ENCODE peak calls at places on chromosomes 2 and 18, in ten cellular contexts. Z, L, M, G, Q, T, C, K, U and F are unnamed samples. For H3K4me1, the result is how much of the 10 kb centered on the place peaks cover.

GRCh38 chr2:133240505-133241230 is 327.6 kb downstream of the NCKAP5 start:
- DNase-seq in Z (no peak), L (no peak), M (no peak), G (no peak), Q (no peak), T (peak), C (peak), K (no peak), U (no peak), F (no peak)

GRCh38 chr18:49664086-49664890 is 102.4 kb downstream of the LIPG start:
- DNase-seq in Z (no peak), L (no peak), M (no peak), G (no peak), Q (no peak), T (no peak), C (no peak), K (no peak), U (no peak), F (no peak)

GRCh38 chr2:28108143-28108542 is 217.6 kb downstream of the BABAM2 start:
- DNase-seq in Z (no peak), L (no peak), M (no peak), G (no peak), Q (no peak), T (no peak), C (no peak), K (no peak), U (no peak), F (no peak)

GRCh38 chr2:199228887-199229819 is 228.6 kb downstream of the SATB2 start:
- DNase-seq in Z (peak), L (no peak), M (no peak), G (no peak), Q (peak), T (peak), C (peak), K (no peak), U (no peak), F (no peak)

GRCh38 chr18:3397031-3397750 is 52.8 kb upstream of the TGIF1 start:
- DNase-seq in Z (no peak), L (no peak), M (no peak), G (no peak), Q (no peak), T (no peak), C (no peak), K (no peak), U (no peak), F (no peak)

GRCh38 chr2:16174693-16175045 is 234.3 kb downstream of the MYCN start:
- DNase-seq in Z (no peak), L (no peak), M (no peak), G (no peak), Q (no peak), T (no peak), C (no peak), K (no peak), U (no peak), F (no peak)

GRCh38 chr18:61360440-61361383 is 27.5 kb downstream of the CDH20 start:
- DNase-seq in Z (no peak), L (no peak), M (no peak), G (no peak), Q (no peak), T (no peak), C (no peak), K (peak), U (no peak), F (no peak)

GRCh38 chr2:239157766-239158165 is 243.1 kb downstream of the HDAC4 start:
- DNase-seq in Z (peak), L (no peak), M (peak), G (peak), Q (no peak), T (no peak), C (peak), K (peak), U (peak), F (peak)

GRCh38 chr2:160405077-160405865 is 88.3 kb downstream of the RBMS1 start:
- DNase-seq in Z (no peak), L (no peak), M (no peak), G (peak), Q (no peak), T (no peak), C (no peak), K (no peak), U (no peak), F (no peak)

GRCh38 chr2:168237741-168238140 is 9.7 kb downstream of the STK39 start:
- DNase-seq in Z (no peak), L (no peak), M (no peak), G (no peak), Q (no peak), T (no peak), C (peak), K (no peak), U (no peak), F (no peak)

GRCh38 chr2:47288864-47289263 is 114.1 kb upstream of the MSH2 start:
- DNase-seq in Z (peak), L (no peak), M (no peak), G (no peak), Q (no peak), T (peak), C (peak), K (no peak), U (no peak), F (no peak)

GRCh38 chr2:122758967-122759366 is 1003.5 kb downstream of the TSN start:
- DNase-seq in Z (no peak), L (no peak), M (no peak), G (no peak), Q (no peak), T (no peak), C (no peak), K (peak), U (no peak), F (no peak)

GRCh38 chr2:72781500-72781899 is 44.3 kb downstream of the EXOC6B start:
- DNase-seq in Z (peak), L (no peak), M (no peak), G (no peak), Q (no peak), T (no peak), C (no peak), K (no peak), U (no peak), F (no peak)

GRCh38 chr2:44101246-44101645 is 67.4 kb upstream of the PPM1B start:
- DNase-seq in Z (no peak), L (no peak), M (no peak), G (no peak), Q (no peak), T (no peak), C (no peak), K (no peak), U (no peak), F (no peak)

GRCh38 chr2:33236457-33236856 is 240.0 kb upstream of the RASGRP3 start:
- DNase-seq in Z (no peak), L (no peak), M (no peak), G (no peak), Q (no peak), T (peak), C (peak), K (no peak), U (no peak), F (no peak)

GRCh38 chr2:98468621-98469236 is 24.1 kb downstream of the INPP4A start:
- DNase-seq in Z (no peak), L (no peak), M (no peak), G (no peak), Q (no peak), T (peak), C (peak), K (no peak), U (no peak), F (no peak)

GRCh38 chr2:237242091-237242536 is 156.4 kb downstream of the COPS8 start:
- DNase-seq in Z (no peak), L (no peak), M (no peak), G (no peak), Q (no peak), T (no peak), C (peak), K (no peak), U (no peak), F (no peak)

GRCh38 chr2:160303076-160303475 is 103.0 kb upstream of the ITGB6 start:
- DNase-seq in Z (no peak), L (no peak), M (no peak), G (no peak), Q (no peak), T (no peak), C (no peak), K (no peak), U (no peak), F (no peak)

GRCh38 chr18:54672846-54673475 is 81.9 kb downstream of the DYNAP start:
- DNase-seq in Z (peak), L (no peak), M (no peak), G (peak), Q (no peak), T (peak), C (no peak), K (no peak), U (no peak), F (no peak)

GRCh38 chr2:14297906-14298305 is 334.6 kb upstream of the LRATD1 start:
- DNase-seq in Z (no peak), L (no peak), M (no peak), G (no peak), Q (no peak), T (no peak), C (no peak), K (no peak), U (no peak), F (no peak)

GRCh38 chr2:71071681-71072398 is 3.4 kb downstream of the NAGK start:
- DNase-seq in Z (no peak), L (peak), M (no peak), G (no peak), Q (peak), T (no peak), C (no peak), K (peak), U (no peak), F (no peak)
- H3K4me1 ChIP-seq in Z (under half), L (half or more), M (under half), G (under half), Q (half or more), T (under half), C (under half), K (under half), U (under half), F (under half)

DNA sequence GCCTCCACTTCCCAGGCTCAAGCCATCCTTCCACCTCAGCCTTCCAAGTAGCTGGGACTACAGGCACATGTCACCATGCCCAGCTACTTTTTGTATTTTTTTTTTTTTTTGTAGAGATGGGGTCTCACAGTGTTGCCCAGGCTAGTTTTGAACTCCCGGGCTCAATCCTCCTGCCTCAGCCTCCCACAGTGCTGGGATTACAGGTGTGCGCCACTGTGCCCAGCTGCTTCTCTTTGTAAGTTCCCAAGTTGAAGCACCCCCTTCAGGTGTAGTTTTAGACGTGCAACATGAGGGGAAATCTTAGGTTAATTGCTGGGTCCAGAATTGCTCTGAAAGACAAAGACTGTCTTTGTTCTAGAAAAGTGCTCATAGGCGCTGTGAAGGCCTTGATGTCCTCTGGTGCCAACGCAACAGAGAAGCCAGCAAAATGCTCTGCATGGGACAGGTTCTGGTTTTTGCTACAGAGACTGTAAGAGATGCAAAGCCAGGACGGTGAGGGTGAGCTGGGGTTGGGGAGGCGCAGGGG is 46.6 kb downstream of the RRM2 start:
- DNase-seq in Z (no peak), L (no peak), M (no peak), G (no peak), Q (no peak), T (no peak), C (no peak), K (no peak), U (no peak), F (no peak)
- H3K4me1 ChIP-seq in Z (under half), L (under half), M (under half), G (under half), Q (under half), T (under half), C (under half), K (under half), U (under half), F (under half)

GRCh38 chr2:108587621-108588020 is 53.4 kb downstream of the LIMS1 start:
- DNase-seq in Z (peak), L (no peak), M (peak), G (no peak), Q (no peak), T (peak), C (peak), K (no peak), U (no peak), F (no peak)

GRCh38 chr2:108589372-108589771 is 55.1 kb downstream of the LIMS1 start:
- DNase-seq in Z (no peak), L (no peak), M (no peak), G (no peak), Q (no peak), T (no peak), C (no peak), K (no peak), U (no peak), F (no peak)

GRCh38 chr2:108588070-108588668 is 53.9 kb downstream of the LIMS1 start:
- DNase-seq in Z (no peak), L (no peak), M (no peak), G (no peak), Q (no peak), T (no peak), C (no peak), K (peak), U (no peak), F (no peak)

GRCh38 chr2:108591163-108591562 is 56.9 kb downstream of the LIMS1 start:
- DNase-seq in Z (no peak), L (no peak), M (no peak), G (no peak), Q (no peak), T (no peak), C (no peak), K (no peak), U (no peak), F (no peak)

DNA sequence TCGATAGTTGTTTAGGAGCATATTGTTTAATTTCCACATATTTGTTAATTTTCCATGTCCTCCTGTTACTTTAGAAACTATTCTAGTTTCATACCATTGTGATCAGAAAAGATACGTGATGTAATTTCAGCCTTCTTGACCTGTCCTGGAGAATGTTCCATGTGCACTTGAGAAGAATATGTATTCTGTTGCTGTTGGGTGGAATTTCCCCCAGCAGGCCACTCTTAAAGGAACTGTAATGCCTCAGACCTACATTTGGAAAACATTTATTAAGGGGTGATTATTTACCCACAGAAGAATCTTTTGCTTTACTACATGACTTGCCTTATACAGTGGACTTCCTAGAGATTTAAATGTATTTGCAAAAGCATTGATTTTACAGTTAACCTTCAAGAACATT is 55.5 kb downstream of the LIMS1 start:
- DNase-seq in Z (no peak), L (no peak), M (no peak), G (no peak), Q (no peak), T (peak), C (no peak), K (no peak), U (no peak), F (no peak)
- H3K4me1 ChIP-seq in Z (half or more), L (under half), M (half or more), G (under half), Q (under half), T (half or more), C (under half), K (half or more), U (under half), F (under half)

GRCh38 chr2:9873337-9873736 is 30.1 kb downstream of the TAF1B start:
- DNase-seq in Z (no peak), L (no peak), M (no peak), G (no peak), Q (no peak), T (no peak), C (no peak), K (no peak), U (no peak), F (no peak)
- H3K4me1 ChIP-seq in Z (under half), L (under half), M (under half), G (under half), Q (under half), T (under half), C (under half), K (under half), U (under half), F (under half)

GRCh38 chr18:74496508-74497307 is 545 bp downstream of the CNDP2 start:
- DNase-seq in Z (peak), L (no peak), M (no peak), G (peak), Q (no peak), T (peak), C (peak), K (peak), U (peak), F (no peak)
- H3K4me1 ChIP-seq in Z (under half), L (under half), M (under half), G (under half), Q (under half), T (under half), C (under half), K (under half), U (under half), F (under half)

DNA sequence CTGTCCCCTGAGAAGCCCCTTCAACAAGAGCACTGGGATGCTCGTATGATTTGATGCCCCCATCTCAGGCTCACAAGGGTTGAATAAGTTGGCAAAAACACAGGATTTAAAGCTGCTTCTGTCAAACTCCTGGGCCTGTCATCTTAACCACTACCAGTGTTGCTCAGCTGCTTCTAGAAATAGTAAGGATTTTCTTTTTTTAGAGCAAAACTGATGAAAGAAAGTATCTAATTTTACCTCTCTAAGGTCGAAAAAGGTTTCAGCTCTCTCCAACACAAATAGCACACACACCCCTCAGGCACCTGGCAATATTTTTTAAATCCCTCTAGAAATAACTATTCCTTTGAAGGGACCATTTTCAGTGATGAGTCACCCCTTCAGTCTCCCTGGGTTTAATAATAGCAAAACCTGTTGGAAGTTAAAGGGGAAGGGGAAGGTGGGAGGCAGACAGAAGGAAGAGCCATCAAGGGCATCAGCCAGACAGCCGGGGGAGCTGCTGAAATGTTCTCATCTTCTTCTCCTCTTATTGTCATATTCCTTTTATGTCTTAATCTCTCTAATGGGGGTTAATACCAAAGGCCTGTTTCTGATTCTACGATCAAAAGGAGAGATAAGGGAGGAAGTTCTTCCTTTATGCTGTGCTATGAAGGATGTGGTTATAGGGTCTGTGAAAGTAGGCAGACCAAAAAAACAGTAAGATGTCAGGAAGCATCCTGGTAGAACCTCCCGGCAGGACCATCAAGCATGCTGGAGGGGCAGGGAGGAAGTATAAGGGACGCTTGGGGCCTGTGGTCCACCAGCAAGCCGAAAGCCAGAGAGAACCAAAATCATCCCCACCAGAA is 31.9 kb upstream of the SLC35G4 start:
- DNase-seq in Z (no peak), L (no peak), M (no peak), G (no peak), Q (peak), T (no peak), C (no peak), K (peak), U (no peak), F (no peak)
- H3K4me1 ChIP-seq in Z (under half), L (under half), M (under half), G (under half), Q (under half), T (under half), C (under half), K (under half), U (under half), F (under half)

DNA sequence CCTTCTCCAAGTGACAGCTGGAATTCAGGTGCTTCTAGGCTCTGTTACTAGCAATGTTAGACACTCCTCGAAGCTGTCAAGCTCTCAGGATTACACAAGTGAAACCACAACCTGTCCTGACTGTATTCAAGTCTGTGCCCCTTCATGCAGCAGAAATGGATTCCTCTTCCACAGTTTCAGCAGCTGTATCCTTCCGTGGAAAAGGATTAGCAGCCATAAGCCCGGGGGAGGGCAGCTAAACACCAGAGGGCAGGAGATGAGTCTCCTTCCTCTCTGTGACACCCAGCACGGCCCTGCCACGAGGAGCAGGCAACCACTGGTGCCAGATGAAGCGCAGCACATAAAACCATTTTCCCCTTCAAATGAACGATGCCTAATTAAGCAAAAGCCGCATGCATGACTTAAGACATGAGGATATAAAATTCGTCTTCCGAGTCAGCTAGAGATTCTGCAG is 1.2 kb downstream of the ST3GAL5 start:
- DNase-seq in Z (peak), L (peak), M (peak), G (peak), Q (peak), T (no peak), C (peak), K (peak), U (peak), F (no peak)
- H3K4me1 ChIP-seq in Z (half or more), L (under half), M (half or more), G (under half), Q (under half), T (under half), C (under half), K (under half), U (under half), F (under half)

GRCh38 chr18:33820517-33821368 is 242.7 kb downstream of the ASXL3 start:
- DNase-seq in Z (no peak), L (no peak), M (no peak), G (peak), Q (no peak), T (no peak), C (no peak), K (no peak), U (no peak), F (no peak)
- H3K4me1 ChIP-seq in Z (under half), L (under half), M (under half), G (under half), Q (under half), T (under half), C (under half), K (under half), U (under half), F (under half)

DNA sequence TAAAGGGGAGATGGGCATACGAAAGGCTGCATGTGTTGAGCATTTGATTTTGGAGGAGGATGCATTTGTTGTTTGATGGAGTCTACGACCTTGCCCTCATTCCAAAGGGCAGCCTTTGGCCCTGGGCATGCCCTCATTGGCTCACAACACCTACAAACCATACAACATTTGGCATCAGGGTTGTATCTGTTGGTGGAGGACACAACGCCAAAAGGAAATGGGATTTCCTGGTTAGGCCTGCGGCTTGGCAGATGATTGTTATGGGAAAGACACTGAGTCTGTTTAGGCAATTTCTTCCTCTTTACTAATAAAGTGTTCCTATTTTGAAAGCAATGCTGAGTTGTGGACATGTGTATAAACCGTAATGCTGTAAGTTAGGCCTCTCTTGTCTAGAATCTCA is 246.9 kb downstream of the LDLRAD4 start:
- DNase-seq in Z (no peak), L (no peak), M (no peak), G (no peak), Q (no peak), T (no peak), C (no peak), K (no peak), U (no peak), F (no peak)
- H3K4me1 ChIP-seq in Z (under half), L (under half), M (under half), G (under half), Q (half or more), T (under half), C (under half), K (under half), U (under half), F (under half)